ENCODE peak calls at places on chromosomes 7 and 10, in ten cellular contexts. One of them, this sample, is unnamed. For H3K9me3 and H3K27me3, the result is how much of the 10 kb centered on the place peaks cover.

GRCh38 chr10:110456523-110457091 is 41.1 kb upstream of the DUSP5 start:
- DNase-seq in upper lobe of left lung: no peak
- DNase-seq in Panc1: no peak
- DNase-seq in neural progenitor cell: no peak
- DNase-seq in PC-3: peak
- DNase-seq in cardiac muscle cell: peak
- DNase-seq in AG04450: no peak
- DNase-seq in transverse colon: no peak
- DNase-seq in stomach: no peak
- DNase-seq in GM23248: peak
- DNase-seq in this sample: no peak

GRCh38 chr10:118041316-118041715 is 5.4 kb downstream of the RAB11FIP2 start:
- DNase-seq in cardiac muscle cell: peak
- DNase-seq in transverse colon: no peak
- DNase-seq in AG04450: no peak
- DNase-seq in PC-3: peak
- DNase-seq in neural progenitor cell: no peak
- DNase-seq in stomach: no peak
- DNase-seq in GM23248: peak
- DNase-seq in upper lobe of left lung: no peak
- DNase-seq in Panc1: no peak
- DNase-seq in this sample: no peak

GRCh38 chr10:103967433-103968142 is 648 bp downstream of the SLK start:
- DNase-seq in neural progenitor cell: peak
- DNase-seq in GM23248: peak
- DNase-seq in transverse colon: peak
- DNase-seq in PC-3: peak
- DNase-seq in stomach: no peak
- DNase-seq in upper lobe of left lung: no peak
- DNase-seq in cardiac muscle cell: peak
- DNase-seq in Panc1: no peak
- DNase-seq in AG04450: no peak
- DNase-seq in this sample: no peak

GRCh38 chr7:49483142-49483541 is 290.3 kb upstream of the VWC2 start:
- DNase-seq in stomach: no peak
- DNase-seq in upper lobe of left lung: no peak
- DNase-seq in GM23248: no peak
- DNase-seq in AG04450: no peak
- DNase-seq in transverse colon: peak
- DNase-seq in neural progenitor cell: peak
- DNase-seq in cardiac muscle cell: no peak
- DNase-seq in Panc1: no peak
- DNase-seq in PC-3: peak
- DNase-seq in this sample: no peak

GRCh38 chr7:17771901-17772408 is 168.3 kb downstream of the SNX13 start:
- DNase-seq in AG04450: no peak
- DNase-seq in PC-3: no peak
- DNase-seq in Panc1: no peak
- DNase-seq in upper lobe of left lung: no peak
- DNase-seq in neural progenitor cell: no peak
- DNase-seq in transverse colon: no peak
- DNase-seq in GM23248: no peak
- DNase-seq in cardiac muscle cell: no peak
- DNase-seq in stomach: no peak
- DNase-seq in this sample: no peak

GRCh38 chr10:23422003-23422411 is 16.9 kb upstream of the OTUD1 start:
- DNase-seq in neural progenitor cell: no peak
- DNase-seq in transverse colon: no peak
- DNase-seq in PC-3: peak
- DNase-seq in Panc1: no peak
- DNase-seq in AG04450: no peak
- DNase-seq in GM23248: no peak
- DNase-seq in cardiac muscle cell: no peak
- DNase-seq in upper lobe of left lung: no peak
- DNase-seq in stomach: no peak
- DNase-seq in this sample: no peak

GRCh38 chr7:44175730-44176129 is 13.5 kb downstream of the GCK start:
- DNase-seq in Panc1: no peak
- DNase-seq in AG04450: no peak
- DNase-seq in neural progenitor cell: no peak
- DNase-seq in upper lobe of left lung: no peak
- DNase-seq in PC-3: no peak
- DNase-seq in GM23248: no peak
- DNase-seq in cardiac muscle cell: no peak
- DNase-seq in stomach: no peak
- DNase-seq in transverse colon: no peak
- DNase-seq in this sample: no peak

GRCh38 chr7:29563590-29564454 is at the start of gene PRR15:
- DNase-seq in PC-3: peak
- DNase-seq in neural progenitor cell: peak
- DNase-seq in GM23248: peak
- DNase-seq in AG04450: no peak
- DNase-seq in stomach: peak
- DNase-seq in transverse colon: peak
- DNase-seq in upper lobe of left lung: peak
- DNase-seq in Panc1: no peak
- DNase-seq in cardiac muscle cell: peak
- DNase-seq in this sample: no peak

GRCh38 chr10:124152139-124152780 is 58.9 kb upstream of the CHST15 start:
- DNase-seq in neural progenitor cell: no peak
- DNase-seq in Panc1: peak
- DNase-seq in AG04450: no peak
- DNase-seq in transverse colon: peak
- DNase-seq in cardiac muscle cell: peak
- DNase-seq in stomach: peak
- DNase-seq in GM23248: peak
- DNase-seq in PC-3: peak
- DNase-seq in upper lobe of left lung: peak
- DNase-seq in this sample: no peak

GRCh38 chr7:116395125-116395791 is 104.3 kb upstream of the CAV2 start:
- DNase-seq in transverse colon: no peak
- DNase-seq in AG04450: peak
- DNase-seq in Panc1: peak
- DNase-seq in cardiac muscle cell: peak
- DNase-seq in neural progenitor cell: no peak
- DNase-seq in PC-3: peak
- DNase-seq in GM23248: peak
- DNase-seq in stomach: no peak
- DNase-seq in upper lobe of left lung: no peak
- DNase-seq in this sample: no peak

GRCh38 chr7:66558660-66559465 is 69.8 kb upstream of the KCTD7 start:
- DNase-seq in Panc1: no peak
- DNase-seq in GM23248: peak
- DNase-seq in AG04450: no peak
- DNase-seq in upper lobe of left lung: peak
- DNase-seq in stomach: no peak
- DNase-seq in neural progenitor cell: no peak
- DNase-seq in transverse colon: peak
- DNase-seq in cardiac muscle cell: no peak
- DNase-seq in PC-3: peak
- DNase-seq in this sample: no peak

GRCh38 chr7:28656529-28656928 is 244.2 kb downstream of the CREB5 start:
- DNase-seq in cardiac muscle cell: no peak
- DNase-seq in Panc1: no peak
- DNase-seq in AG04450: no peak
- DNase-seq in upper lobe of left lung: no peak
- DNase-seq in GM23248: no peak
- DNase-seq in PC-3: no peak
- DNase-seq in neural progenitor cell: no peak
- DNase-seq in transverse colon: no peak
- DNase-seq in stomach: no peak
- DNase-seq in this sample: no peak

GRCh38 chr7:147492621-147493020 is 1097.9 kb upstream of the C7orf33 start:
- DNase-seq in transverse colon: no peak
- DNase-seq in PC-3: peak
- DNase-seq in stomach: no peak
- DNase-seq in upper lobe of left lung: no peak
- DNase-seq in Panc1: no peak
- DNase-seq in neural progenitor cell: no peak
- DNase-seq in AG04450: no peak
- DNase-seq in GM23248: peak
- DNase-seq in cardiac muscle cell: peak
- DNase-seq in this sample: no peak

GRCh38 chr7:27242580-27243339 is at the start of gene EVX1:
- DNase-seq in stomach: no peak
- DNase-seq in GM23248: peak
- DNase-seq in transverse colon: peak
- DNase-seq in neural progenitor cell: peak
- DNase-seq in Panc1: no peak
- DNase-seq in PC-3: no peak
- DNase-seq in cardiac muscle cell: no peak
- DNase-seq in AG04450: no peak
- DNase-seq in upper lobe of left lung: peak
- DNase-seq in this sample: no peak

GRCh38 chr7:151309306-151309705 is 32.3 kb upstream of the NUB1 start:
- DNase-seq in neural progenitor cell: no peak
- DNase-seq in upper lobe of left lung: no peak
- DNase-seq in cardiac muscle cell: peak
- DNase-seq in GM23248: peak
- DNase-seq in stomach: no peak
- DNase-seq in Panc1: no peak
- DNase-seq in PC-3: no peak
- DNase-seq in AG04450: no peak
- DNase-seq in transverse colon: no peak
- DNase-seq in this sample: no peak

GRCh38 chr7:39644170-39644569 is 20.8 kb downstream of the RALA start:
- DNase-seq in PC-3: no peak
- DNase-seq in transverse colon: no peak
- DNase-seq in stomach: no peak
- DNase-seq in GM23248: peak
- DNase-seq in upper lobe of left lung: no peak
- DNase-seq in cardiac muscle cell: peak
- DNase-seq in neural progenitor cell: no peak
- DNase-seq in AG04450: no peak
- DNase-seq in Panc1: no peak
- DNase-seq in this sample: no peak

GRCh38 chr7:80819503-80819902 is 99.3 kb downstream of the SEMA3C start:
- DNase-seq in Panc1: no peak
- DNase-seq in GM23248: no peak
- DNase-seq in upper lobe of left lung: no peak
- DNase-seq in PC-3: no peak
- DNase-seq in cardiac muscle cell: no peak
- DNase-seq in AG04450: no peak
- DNase-seq in stomach: no peak
- DNase-seq in transverse colon: no peak
- DNase-seq in neural progenitor cell: no peak
- DNase-seq in this sample: no peak

GRCh38 chr10:95308389-95309302 is 17.8 kb upstream of the PDLIM1 start:
- DNase-seq in stomach: peak
- DNase-seq in GM23248: peak
- DNase-seq in Panc1: peak
- DNase-seq in transverse colon: peak
- DNase-seq in neural progenitor cell: peak
- DNase-seq in PC-3: peak
- DNase-seq in AG04450: peak
- DNase-seq in upper lobe of left lung: no peak
- DNase-seq in cardiac muscle cell: peak
- DNase-seq in this sample: no peak

DNA sequence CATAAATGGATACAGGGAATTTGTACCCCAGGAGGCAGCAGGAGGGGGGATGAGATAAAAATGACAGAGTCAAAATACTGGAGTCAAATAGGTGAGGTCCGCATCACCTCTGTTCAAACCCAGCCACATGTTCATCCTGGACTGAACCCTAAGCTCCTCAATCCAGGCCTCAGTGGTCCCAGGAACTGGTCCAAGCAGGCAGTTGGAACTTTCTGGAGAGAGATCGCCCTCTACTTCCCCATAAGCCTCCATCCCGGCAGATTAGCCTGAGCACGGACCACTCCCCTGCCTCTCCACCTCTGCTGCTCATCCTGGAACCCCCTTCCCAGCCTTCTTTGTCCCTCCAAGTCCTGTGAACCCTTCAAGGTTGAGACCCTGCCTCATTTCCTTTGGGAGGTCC is 959.7 kb upstream of the ZNF722 start:
- DNase-seq in AG04450: no peak
- DNase-seq in PC-3: no peak
- DNase-seq in transverse colon: no peak
- DNase-seq in Panc1: no peak
- DNase-seq in GM23248: no peak
- DNase-seq in stomach: no peak
- DNase-seq in upper lobe of left lung: no peak
- DNase-seq in neural progenitor cell: no peak
- DNase-seq in cardiac muscle cell: no peak
- DNase-seq in this sample: no peak
- H3K9me3 ChIP-seq in AG04450: half or more
- H3K9me3 ChIP-seq in PC-3: under half
- H3K9me3 ChIP-seq in transverse colon: under half
- H3K9me3 ChIP-seq in Panc1: under half
- H3K9me3 ChIP-seq in GM23248: under half
- H3K9me3 ChIP-seq in stomach: half or more
- H3K9me3 ChIP-seq in upper lobe of left lung: under half
- H3K9me3 ChIP-seq in neural progenitor cell: half or more
- H3K9me3 ChIP-seq in cardiac muscle cell: under half
- H3K9me3 ChIP-seq in this sample: under half

DNA sequence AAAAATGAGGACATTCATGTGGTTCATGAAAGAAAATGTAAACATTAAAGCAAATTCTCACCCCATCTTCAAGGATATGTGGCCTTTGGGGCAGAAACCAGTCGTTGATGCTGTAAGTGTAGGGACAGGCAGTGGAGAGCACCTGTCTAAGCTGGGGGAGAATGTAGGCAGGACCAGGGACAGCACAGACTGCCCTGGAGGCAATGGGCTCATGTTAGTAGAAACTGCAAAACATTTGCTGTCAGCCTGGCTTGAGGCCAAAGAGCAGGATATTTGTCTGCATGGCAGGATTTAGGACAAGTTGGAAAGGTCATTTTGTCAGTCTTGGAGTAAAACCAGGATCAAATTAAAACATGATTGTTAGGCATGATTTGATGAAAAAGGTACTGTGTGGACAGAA is 211.6 kb upstream of the AGK start:
- DNase-seq in upper lobe of left lung: no peak
- DNase-seq in AG04450: no peak
- DNase-seq in Panc1: no peak
- DNase-seq in cardiac muscle cell: no peak
- DNase-seq in neural progenitor cell: peak
- DNase-seq in PC-3: no peak
- DNase-seq in GM23248: no peak
- DNase-seq in transverse colon: no peak
- DNase-seq in stomach: no peak
- DNase-seq in this sample: no peak
- H3K27me3 ChIP-seq in upper lobe of left lung: under half
- H3K27me3 ChIP-seq in AG04450: under half
- H3K27me3 ChIP-seq in Panc1: under half
- H3K27me3 ChIP-seq in cardiac muscle cell: under half
- H3K27me3 ChIP-seq in neural progenitor cell: under half
- H3K27me3 ChIP-seq in PC-3: under half
- H3K27me3 ChIP-seq in GM23248: under half
- H3K27me3 ChIP-seq in transverse colon: under half
- H3K27me3 ChIP-seq in stomach: under half
- H3K27me3 ChIP-seq in this sample: under half

GRCh38 chr10:11205026-11205772 is 187.5 kb downstream of the CELF2 start:
- DNase-seq in AG04450: no peak
- DNase-seq in stomach: no peak
- DNase-seq in Panc1: no peak
- DNase-seq in neural progenitor cell: peak
- DNase-seq in transverse colon: no peak
- DNase-seq in GM23248: peak
- DNase-seq in cardiac muscle cell: no peak
- DNase-seq in PC-3: no peak
- DNase-seq in upper lobe of left lung: peak
- DNase-seq in this sample: no peak
- H3K27ac ChIP-seq in AG04450: no peak
- H3K27ac ChIP-seq in stomach: no peak
- H3K27ac ChIP-seq in Panc1: no peak
- H3K27ac ChIP-seq in neural progenitor cell: peak
- H3K27ac ChIP-seq in transverse colon: no peak
- H3K27ac ChIP-seq in GM23248: no peak
- H3K27ac ChIP-seq in cardiac muscle cell: no peak
- H3K27ac ChIP-seq in PC-3: no peak
- H3K27ac ChIP-seq in upper lobe of left lung: no peak
- H3K27ac ChIP-seq in this sample: no peak

GRCh38 chr7:111578754-111579153 is 16.5 kb upstream of the IMMP2L start:
- DNase-seq in neural progenitor cell: no peak
- DNase-seq in transverse colon: no peak
- DNase-seq in cardiac muscle cell: no peak
- DNase-seq in upper lobe of left lung: no peak
- DNase-seq in Panc1: no peak
- DNase-seq in GM23248: no peak
- DNase-seq in PC-3: no peak
- DNase-seq in stomach: no peak
- DNase-seq in AG04450: no peak
- DNase-seq in this sample: no peak
- H3K9me3 ChIP-seq in neural progenitor cell: under half
- H3K9me3 ChIP-seq in transverse colon: under half
- H3K9me3 ChIP-seq in cardiac muscle cell: under half
- H3K9me3 ChIP-seq in upper lobe of left lung: under half
- H3K9me3 ChIP-seq in Panc1: under half
- H3K9me3 ChIP-seq in GM23248: under half
- H3K9me3 ChIP-seq in PC-3: under half
- H3K9me3 ChIP-seq in stomach: under half
- H3K9me3 ChIP-seq in AG04450: under half
- H3K9me3 ChIP-seq in this sample: under half